ENCODE peak calls at places on chromosomes 13 and 19, in seven cellular contexts. One of them, this sample, is unnamed.

GRCh38 chr19:29188704-29189375 is 24.1 kb downstream of the UQCRFS1 start:
- DNase-seq in K562: no peak
- DNase-seq in HepG2: no peak
- DNase-seq in IMR-90: peak
- DNase-seq in H1: no peak
- DNase-seq in SK-N-SH: no peak
- DNase-seq in GM12878: no peak
- DNase-seq in this sample: no peak

GRCh38 chr19:43429395-43429794 is 14.7 kb downstream of the TEX101 start:
- DNase-seq in K562: no peak
- DNase-seq in HepG2: no peak
- DNase-seq in IMR-90: no peak
- DNase-seq in H1: no peak
- DNase-seq in SK-N-SH: no peak
- DNase-seq in GM12878: no peak
- DNase-seq in this sample: no peak

GRCh38 chr13:97498419-97498818 is 64.5 kb downstream of the RAP2A start:
- DNase-seq in K562: no peak
- DNase-seq in HepG2: no peak
- DNase-seq in IMR-90: no peak
- DNase-seq in H1: no peak
- DNase-seq in SK-N-SH: no peak
- DNase-seq in GM12878: no peak
- DNase-seq in this sample: no peak

GRCh38 chr19:38665950-38666661 is 18.7 kb downstream of the ACTN4 start:
- DNase-seq in K562: no peak
- DNase-seq in HepG2: peak
- DNase-seq in IMR-90: peak
- DNase-seq in H1: peak
- DNase-seq in SK-N-SH: no peak
- DNase-seq in GM12878: no peak
- DNase-seq in this sample: no peak

GRCh38 chr13:94712812-94713555 is 639 bp upstream of the SOX21 start:
- DNase-seq in K562: no peak
- DNase-seq in HepG2: no peak
- DNase-seq in IMR-90: peak
- DNase-seq in H1: peak
- DNase-seq in SK-N-SH: peak
- DNase-seq in GM12878: no peak
- DNase-seq in this sample: no peak

GRCh38 chr13:102198418-102199322 is 203.2 kb downstream of the FGF14 start:
- DNase-seq in K562: no peak
- DNase-seq in HepG2: no peak
- DNase-seq in IMR-90: peak
- DNase-seq in H1: no peak
- DNase-seq in SK-N-SH: no peak
- DNase-seq in GM12878: no peak
- DNase-seq in this sample: no peak

GRCh38 chr13:60009300-60010248 is 154.2 kb downstream of the DIAPH3 start:
- DNase-seq in K562: peak
- DNase-seq in HepG2: no peak
- DNase-seq in IMR-90: no peak
- DNase-seq in H1: no peak
- DNase-seq in SK-N-SH: no peak
- DNase-seq in GM12878: no peak
- DNase-seq in this sample: no peak

GRCh38 chr19:42407085-42407815 is 17.2 kb upstream of the CNFN start:
- DNase-seq in K562: no peak
- DNase-seq in HepG2: no peak
- DNase-seq in IMR-90: no peak
- DNase-seq in H1: no peak
- DNase-seq in SK-N-SH: peak
- DNase-seq in GM12878: no peak
- DNase-seq in this sample: no peak

GRCh38 chr19:35295792-35296462 is 4.0 kb downstream of the MAG start:
- DNase-seq in K562: peak
- DNase-seq in HepG2: no peak
- DNase-seq in IMR-90: no peak
- DNase-seq in H1: peak
- DNase-seq in SK-N-SH: no peak
- DNase-seq in GM12878: no peak
- DNase-seq in this sample: no peak

GRCh38 chr13:100673831-100674362 is 698 bp downstream of the TMTC4 start:
- DNase-seq in K562: peak
- DNase-seq in HepG2: peak
- DNase-seq in IMR-90: peak
- DNase-seq in H1: no peak
- DNase-seq in SK-N-SH: no peak
- DNase-seq in GM12878: no peak
- DNase-seq in this sample: peak

GRCh38 chr19:16015805-16016173 is 60.5 kb upstream of the TPM4 start:
- DNase-seq in K562: no peak
- DNase-seq in HepG2: no peak
- DNase-seq in IMR-90: no peak
- DNase-seq in H1: no peak
- DNase-seq in SK-N-SH: peak
- DNase-seq in GM12878: no peak
- DNase-seq in this sample: no peak

GRCh38 chr19:5809053-5809452 is 4.2 kb downstream of the NRTN start:
- DNase-seq in K562: no peak
- DNase-seq in HepG2: no peak
- DNase-seq in IMR-90: no peak
- DNase-seq in H1: no peak
- DNase-seq in SK-N-SH: no peak
- DNase-seq in GM12878: no peak
- DNase-seq in this sample: no peak

GRCh38 chr13:31775148-31775547 is 35.8 kb downstream of the RXFP2 start:
- DNase-seq in K562: no peak
- DNase-seq in HepG2: no peak
- DNase-seq in IMR-90: no peak
- DNase-seq in H1: no peak
- DNase-seq in SK-N-SH: no peak
- DNase-seq in GM12878: no peak
- DNase-seq in this sample: no peak

GRCh38 chr19:12494260-12494860 is 9.7 kb upstream of the ZNF709 start:
- DNase-seq in K562: no peak
- DNase-seq in HepG2: no peak
- DNase-seq in IMR-90: no peak
- DNase-seq in H1: no peak
- DNase-seq in SK-N-SH: no peak
- DNase-seq in GM12878: no peak
- DNase-seq in this sample: no peak

GRCh38 chr19:38705197-38706019 is 38.9 kb downstream of the CAPN12 start:
- DNase-seq in K562: no peak
- DNase-seq in HepG2: no peak
- DNase-seq in IMR-90: no peak
- DNase-seq in H1: no peak
- DNase-seq in SK-N-SH: no peak
- DNase-seq in GM12878: no peak
- DNase-seq in this sample: no peak

GRCh38 chr19:10219678-10220077 is 11.5 kb downstream of the S1PR2 start:
- DNase-seq in K562: peak
- DNase-seq in HepG2: peak
- DNase-seq in IMR-90: peak
- DNase-seq in H1: no peak
- DNase-seq in SK-N-SH: no peak
- DNase-seq in GM12878: peak
- DNase-seq in this sample: no peak

GRCh38 chr13:99135591-99135990 is 65.1 kb upstream of the UBAC2 start:
- DNase-seq in K562: no peak
- DNase-seq in HepG2: no peak
- DNase-seq in IMR-90: no peak
- DNase-seq in H1: no peak
- DNase-seq in SK-N-SH: no peak
- DNase-seq in GM12878: no peak
- DNase-seq in this sample: no peak

GRCh38 chr13:100234524-100235136 is 145.7 kb downstream of the PCCA start:
- DNase-seq in K562: no peak
- DNase-seq in HepG2: peak
- DNase-seq in IMR-90: peak
- DNase-seq in H1: no peak
- DNase-seq in SK-N-SH: no peak
- DNase-seq in GM12878: no peak
- DNase-seq in this sample: no peak

GRCh38 chr19:32676186-32676894 is 692 bp downstream of the RGS9BP start:
- DNase-seq in K562: no peak
- DNase-seq in HepG2: no peak
- DNase-seq in IMR-90: no peak
- DNase-seq in H1: peak
- DNase-seq in SK-N-SH: peak
- DNase-seq in GM12878: no peak
- DNase-seq in this sample: no peak

GRCh38 chr19:56333506-56333905 is 18.9 kb upstream of the ZSCAN5A start:
- DNase-seq in K562: peak
- DNase-seq in HepG2: peak
- DNase-seq in IMR-90: peak
- DNase-seq in H1: peak
- DNase-seq in SK-N-SH: peak
- DNase-seq in GM12878: no peak
- DNase-seq in this sample: peak
- TF ChIP-seq RAD21 in K562: peak
- TF ChIP-seq RAD21 in HepG2: peak
- TF ChIP-seq RAD21 in IMR-90: peak
- TF ChIP-seq RAD21 in H1: peak
- TF ChIP-seq RAD21 in SK-N-SH: peak
- TF ChIP-seq RAD21 in GM12878: peak
- TF ChIP-seq RAD21 in this sample: peak

GRCh38 chr13:114027826-114028225 is 54.0 kb upstream of the C13orf46 start:
- DNase-seq in K562: no peak
- DNase-seq in HepG2: no peak
- DNase-seq in IMR-90: no peak
- DNase-seq in H1: no peak
- DNase-seq in SK-N-SH: no peak
- DNase-seq in GM12878: no peak
- DNase-seq in this sample: no peak
- H3K9ac ChIP-seq in K562: no peak
- H3K9ac ChIP-seq in HepG2: no peak
- H3K9ac ChIP-seq in IMR-90: peak
- H3K9ac ChIP-seq in H1: no peak
- H3K9ac ChIP-seq in SK-N-SH: no peak
- H3K9ac ChIP-seq in GM12878: peak
- H3K9ac ChIP-seq in this sample: no peak

DNA sequence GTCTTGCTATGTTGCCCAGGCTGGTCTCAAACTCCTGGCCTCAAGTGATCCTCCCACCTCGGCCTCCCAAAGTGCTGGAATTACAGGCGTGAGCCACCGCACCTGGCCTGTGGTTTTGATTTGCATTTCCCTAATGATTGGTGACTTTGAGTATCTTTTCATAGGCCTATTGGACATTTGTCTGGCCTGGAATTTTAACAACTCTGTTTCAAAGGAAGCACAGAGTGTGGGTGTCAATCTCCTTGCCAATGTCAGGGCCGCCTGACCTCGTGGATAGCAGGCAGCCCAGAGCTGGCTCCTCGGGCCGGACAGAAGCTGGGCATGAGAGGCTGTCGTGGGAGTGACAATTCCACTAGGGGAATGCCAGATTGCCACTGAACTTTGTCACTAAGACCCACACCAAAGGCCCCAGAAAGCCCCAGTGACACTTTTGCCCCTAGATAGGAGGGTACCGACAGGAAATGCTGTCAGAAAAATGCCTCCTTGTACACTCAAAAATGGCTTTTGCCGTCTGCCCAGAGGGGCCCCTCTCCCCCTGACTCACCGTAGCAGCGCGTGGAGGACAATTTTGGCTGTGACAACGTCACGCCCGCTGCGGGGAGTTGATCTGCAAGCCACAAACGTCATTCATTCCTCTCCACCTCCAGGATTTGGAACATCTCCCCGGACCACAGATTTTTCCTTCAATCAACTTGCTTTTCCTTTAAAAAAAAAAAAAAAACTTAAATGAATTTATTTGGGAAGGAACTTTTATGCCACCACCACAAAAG is 11.7 kb upstream of the ADGRE5 start:
- DNase-seq in K562: peak
- DNase-seq in HepG2: no peak
- DNase-seq in IMR-90: peak
- DNase-seq in H1: no peak
- DNase-seq in SK-N-SH: no peak
- DNase-seq in GM12878: no peak
- DNase-seq in this sample: no peak
- TF ChIP-seq RAD21 in K562: no peak
- TF ChIP-seq RAD21 in HepG2: no peak
- TF ChIP-seq RAD21 in IMR-90: no peak
- TF ChIP-seq RAD21 in H1: no peak
- TF ChIP-seq RAD21 in SK-N-SH: no peak
- TF ChIP-seq RAD21 in GM12878: no peak
- TF ChIP-seq RAD21 in this sample: no peak

GRCh38 chr19:18194208-18194530 is 1.2 kb downstream of the MPV17L2 start:
- DNase-seq in K562: no peak
- DNase-seq in HepG2: no peak
- DNase-seq in IMR-90: no peak
- DNase-seq in H1: no peak
- DNase-seq in SK-N-SH: no peak
- DNase-seq in GM12878: no peak
- DNase-seq in this sample: no peak
- H3K9ac ChIP-seq in K562: peak
- H3K9ac ChIP-seq in HepG2: peak
- H3K9ac ChIP-seq in IMR-90: no peak
- H3K9ac ChIP-seq in H1: no peak
- H3K9ac ChIP-seq in SK-N-SH: peak
- H3K9ac ChIP-seq in GM12878: peak
- H3K9ac ChIP-seq in this sample: peak

DNA sequence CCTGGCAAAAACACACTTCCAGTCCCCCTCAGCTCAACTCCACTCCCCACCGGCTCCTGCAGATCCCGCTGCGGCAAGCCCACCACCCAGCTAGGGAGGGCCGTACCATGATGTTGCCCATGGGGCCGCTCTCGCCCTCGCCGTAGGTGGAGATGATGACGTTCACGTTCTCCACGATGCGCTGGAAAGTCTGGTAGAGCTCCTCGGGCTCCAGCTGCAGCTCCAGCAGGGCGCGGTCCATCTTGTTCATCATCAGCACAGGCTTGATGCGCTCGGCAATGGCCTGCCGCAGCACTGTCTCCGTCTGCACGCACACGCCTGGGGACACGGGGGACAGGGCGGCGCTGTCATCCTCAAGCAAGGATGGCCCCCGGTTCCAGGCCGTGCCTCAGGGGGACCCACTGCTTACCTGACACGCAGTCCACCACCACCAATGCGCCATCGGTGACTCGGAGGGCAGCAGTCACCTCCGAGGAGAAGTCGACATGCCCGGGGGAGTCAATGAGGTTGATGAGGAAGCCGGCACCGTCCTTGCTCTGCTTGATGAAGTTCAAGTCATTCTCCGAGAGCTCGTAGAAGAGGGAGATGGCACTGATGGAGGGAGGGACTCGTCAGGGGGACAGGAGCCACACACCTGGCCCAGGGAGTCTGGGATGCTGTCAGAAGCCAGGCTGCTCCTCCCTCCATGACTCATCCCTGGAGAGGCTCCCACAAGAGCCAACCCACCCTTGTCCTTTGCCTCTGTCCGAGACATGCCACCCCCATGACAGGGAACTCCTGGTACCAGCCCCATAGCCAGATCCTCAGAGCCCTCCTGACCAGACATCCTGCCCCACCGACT is 2.3 kb downstream of the EEF2 start:
- DNase-seq in K562: no peak
- DNase-seq in HepG2: peak
- DNase-seq in IMR-90: peak
- DNase-seq in H1: peak
- DNase-seq in SK-N-SH: peak
- DNase-seq in GM12878: no peak
- DNase-seq in this sample: no peak
- TF ChIP-seq RAD21 in K562: no peak
- TF ChIP-seq RAD21 in HepG2: no peak
- TF ChIP-seq RAD21 in IMR-90: no peak
- TF ChIP-seq RAD21 in H1: no peak
- TF ChIP-seq RAD21 in SK-N-SH: no peak
- TF ChIP-seq RAD21 in GM12878: no peak
- TF ChIP-seq RAD21 in this sample: no peak

This sample was measured in HCT116.